ENCODE peak calls at places on chromosomes 6 and 20, in four cellular contexts. R, D, Y and X are unnamed samples.

GRCh38 chr20:48897298-48898044 is 24.0 kb upstream of the ARFGEF2 start:
- DNase-seq in R (no peak), D (no peak), Y (no peak), X (no peak)

GRCh38 chr20:50315811-50316551 is 125.4 kb downstream of the CEBPB start:
- DNase-seq in R (no peak), D (no peak), Y (no peak), X (no peak)

GRCh38 chr20:8394308-8394945 is 262.4 kb downstream of the PLCB1 start:
- DNase-seq in R (no peak), D (no peak), Y (peak), X (no peak)

GRCh38 chr6:91879346-91879995 is 1292.6 kb upstream of the MAP3K7 start:
- DNase-seq in R (no peak), D (no peak), Y (no peak), X (no peak)

GRCh38 chr20:50321797-50322480 is 131.3 kb downstream of the CEBPB start:
- DNase-seq in R (no peak), D (peak), Y (no peak), X (no peak)

GRCh38 chr6:152821525-152821924 is 70.9 kb downstream of the VIP start:
- DNase-seq in R (no peak), D (no peak), Y (no peak), X (no peak)

GRCh38 chr6:1856381-1856780 is 246.7 kb downstream of the FOXC1 start:
- DNase-seq in R (no peak), D (peak), Y (peak), X (no peak)

GRCh38 chr6:158786645-158787304 is 32.4 kb downstream of the EZR start:
- DNase-seq in R (no peak), D (no peak), Y (no peak), X (no peak)

GRCh38 chr20:50578061-50578777 is 68.0 kb downstream of the PTPN1 start:
- DNase-seq in R (no peak), D (no peak), Y (no peak), X (no peak)

GRCh38 chr6:111750147-111750546 is 123.1 kb downstream of the FYN start:
- DNase-seq in R (no peak), D (no peak), Y (no peak), X (no peak)

GRCh38 chr20:33423141-33423834 is 20.3 kb downstream of the SNTA1 start:
- DNase-seq in R (peak), D (no peak), Y (no peak), X (no peak)

GRCh38 chr6:44556046-44556445 is 168.5 kb downstream of the CDC5L start:
- DNase-seq in R (no peak), D (no peak), Y (no peak), X (no peak)

GRCh38 chr20:50652702-50653294 is 38.5 kb downstream of the RIPOR3 start:
- DNase-seq in R (no peak), D (no peak), Y (peak), X (no peak)

GRCh38 chr6:77548190-77548589 is 84.9 kb upstream of the HTR1B start:
- DNase-seq in R (no peak), D (no peak), Y (no peak), X (no peak)

GRCh38 chr6:85714893-85715530 is 72.3 kb upstream of the SYNCRIP start:
- DNase-seq in R (no peak), D (no peak), Y (no peak), X (no peak)

GRCh38 chr6:85015396-85015990 is 251.1 kb upstream of the TBX18 start:
- DNase-seq in R (peak), D (peak), Y (no peak), X (peak)

GRCh38 chr6:73798592-73798991 is 102.6 kb downstream of the CD109 start:
- DNase-seq in R (no peak), D (no peak), Y (no peak), X (peak)

GRCh38 chr6:122726649-122727048 is 52.9 kb upstream of the FABP7 start:
- DNase-seq in R (peak), D (peak), Y (no peak), X (peak)

GRCh38 chr6:117483004-117483644 is 650 bp downstream of the DCBLD1 start:
- DNase-seq in R (peak), D (peak), Y (no peak), X (peak)

GRCh38 chr20:46357030-46357514 is 48.8 kb upstream of the CDH22 start:
- DNase-seq in R (no peak), D (peak), Y (no peak), X (no peak)

GRCh38 chr6:33993653-33994052 is 152.2 kb downstream of the GRM4 start:
- DNase-seq in R (no peak), D (peak), Y (no peak), X (no peak)

GRCh38 chr6:15246217-15247211 is 645 bp downstream of the JARID2 start:
- DNase-seq in R (no peak), D (no peak), Y (no peak), X (no peak)

GRCh38 chr20:2930538-2930937 is 57.3 kb downstream of the PTPRA start:
- DNase-seq in R (no peak), D (no peak), Y (no peak), X (no peak)

GRCh38 chr20:13082366-13082765 is 73.6 kb downstream of the SPTLC3 start:
- DNase-seq in R (no peak), D (no peak), Y (no peak), X (no peak)

GRCh38 chr6:151733680-151734320 is 73.7 kb upstream of the ESR1 start:
- DNase-seq in R (no peak), D (no peak), Y (no peak), X (no peak)

GRCh38 chr6:134431306-134431919 is 113.5 kb upstream of the SGK1 start:
- DNase-seq in R (no peak), D (no peak), Y (no peak), X (no peak)

GRCh38 chr20:1396702-1397101 is 3.8 kb upstream of the FKBP1A start:
- DNase-seq in R (no peak), D (no peak), Y (no peak), X (no peak)
- H3K4me2 ChIP-seq in R (no peak), D (no peak), Y (no peak), X (no peak)

DNA sequence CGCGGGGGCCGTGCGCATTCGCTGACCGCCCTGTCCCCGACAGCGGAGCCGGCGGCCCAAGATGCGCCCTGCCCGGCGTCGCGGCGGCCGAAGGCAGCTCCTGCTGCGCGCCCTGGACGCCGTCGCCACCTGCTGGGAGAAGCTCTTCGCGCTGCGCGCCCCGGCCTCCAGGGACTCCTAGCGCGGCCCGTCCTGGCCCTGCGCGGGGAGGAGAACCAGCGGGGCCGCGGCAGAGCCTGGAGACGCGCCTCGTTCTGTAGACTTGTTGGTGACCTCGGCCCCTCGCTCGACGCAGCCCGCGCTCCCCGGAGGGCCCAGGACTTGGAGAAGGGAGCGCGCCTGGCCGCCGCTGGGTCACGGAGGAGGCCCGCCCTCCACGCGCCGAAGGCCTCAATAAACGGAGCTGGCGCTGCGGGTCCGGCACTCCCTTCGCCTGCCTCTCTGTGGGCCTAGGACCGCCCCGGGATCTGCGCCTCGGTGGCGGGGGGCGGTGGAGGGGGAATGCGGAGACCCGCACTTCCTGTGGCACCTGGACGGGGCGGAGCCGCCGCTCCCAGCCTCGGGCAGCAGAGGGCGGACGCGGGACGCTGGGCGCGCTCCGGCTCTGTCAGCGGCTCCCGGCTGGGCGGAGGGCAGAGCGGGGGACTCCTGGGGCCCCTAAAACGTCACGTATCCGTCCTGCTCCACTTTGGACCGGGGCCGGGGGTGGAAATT is 2.8 kb downstream of the C20orf204 start:
- DNase-seq in R (peak), D (peak), Y (no peak), X (no peak)
- TF ChIP-seq MXI1 in R (no peak), D (no peak), Y (no peak), X (no peak)

GRCh38 chr6:157405986-157406385 is 25.0 kb downstream of the ZDHHC14 start:
- DNase-seq in R (no peak), D (no peak), Y (no peak), X (no peak)
- TF ChIP-seq CHD2 in R (no peak), D (no peak), Y (no peak), X (no peak)

GRCh38 chr6:27281569-27281968 is 30.5 kb downstream of the POM121L2 start:
- DNase-seq in R (no peak), D (no peak), Y (no peak), X (no peak)
- H3K4me2 ChIP-seq in R (peak), D (no peak), Y (no peak), X (peak)

GRCh38 chr6:13863699-13864155 is 49.4 kb upstream of the MCUR1 start:
- DNase-seq in R (no peak), D (no peak), Y (no peak), X (peak)
- TF ChIP-seq MXI1 in R (no peak), D (no peak), Y (no peak), X (no peak)

GRCh38 chr6:75409928-75410327 is 83.7 kb downstream of the FILIP1 start:
- DNase-seq in R (no peak), D (no peak), Y (no peak), X (no peak)
- TF ChIP-seq CHD2 in R (no peak), D (no peak), Y (no peak), X (no peak)

DNA sequence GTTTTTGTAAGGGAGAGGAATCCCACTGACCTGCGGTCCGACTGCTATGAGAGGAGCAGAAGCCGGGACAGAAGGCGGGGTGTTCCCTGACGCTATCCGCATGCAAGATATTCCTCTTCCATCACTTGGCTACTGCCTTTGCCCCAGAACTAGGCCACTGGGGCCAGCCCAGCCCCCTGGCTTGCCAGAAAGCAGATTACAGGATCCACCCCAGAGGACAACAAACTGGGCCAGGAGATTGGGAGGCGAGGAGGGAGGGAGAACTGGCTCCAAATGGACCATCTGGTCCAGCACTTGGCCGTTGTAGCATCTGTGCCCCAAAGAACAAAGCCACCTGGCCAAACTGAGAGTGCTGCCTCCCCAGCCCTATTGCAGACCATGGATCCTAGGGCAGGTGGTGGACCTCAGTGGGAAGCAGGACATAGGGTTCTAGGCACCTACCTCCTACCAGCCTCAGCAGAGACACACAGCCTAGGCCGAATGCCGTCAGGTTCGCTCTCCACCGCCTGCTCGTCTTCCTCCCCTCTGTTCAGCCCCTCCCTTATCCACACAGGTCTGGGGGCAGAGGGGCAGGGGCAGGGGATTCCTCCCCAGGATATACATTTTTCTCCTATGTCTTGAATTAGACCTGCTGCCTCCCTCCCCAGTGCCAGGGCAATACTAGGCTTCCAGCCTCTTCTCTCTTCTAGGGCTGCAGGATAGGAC is 4.0 kb downstream of the MDGA1 start:
- DNase-seq in R (no peak), D (no peak), Y (no peak), X (no peak)
- H3K4me2 ChIP-seq in R (no peak), D (no peak), Y (no peak), X (no peak)

DNA sequence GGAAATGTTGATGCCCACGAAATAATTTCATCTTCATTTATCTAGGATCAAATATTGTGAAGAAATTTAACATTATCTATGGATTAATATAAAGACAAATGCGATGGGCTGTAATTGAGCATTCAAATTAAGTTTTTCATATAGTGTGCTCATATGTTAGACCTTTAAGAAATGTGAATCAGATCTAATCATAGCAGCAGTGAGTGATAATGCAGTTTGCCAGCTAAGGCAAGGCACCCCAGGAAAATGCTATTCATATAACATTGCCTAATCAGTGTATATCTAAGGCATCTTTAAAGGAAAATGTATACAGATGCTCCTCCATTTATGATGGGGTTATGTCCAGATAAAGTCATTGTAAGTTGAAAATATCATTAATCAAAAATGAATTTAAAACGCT is 135.2 kb downstream of the KCNQ5 start:
- DNase-seq in R (no peak), D (no peak), Y (no peak), X (no peak)
- TF ChIP-seq MXI1 in R (no peak), D (no peak), Y (no peak), X (no peak)

DNA sequence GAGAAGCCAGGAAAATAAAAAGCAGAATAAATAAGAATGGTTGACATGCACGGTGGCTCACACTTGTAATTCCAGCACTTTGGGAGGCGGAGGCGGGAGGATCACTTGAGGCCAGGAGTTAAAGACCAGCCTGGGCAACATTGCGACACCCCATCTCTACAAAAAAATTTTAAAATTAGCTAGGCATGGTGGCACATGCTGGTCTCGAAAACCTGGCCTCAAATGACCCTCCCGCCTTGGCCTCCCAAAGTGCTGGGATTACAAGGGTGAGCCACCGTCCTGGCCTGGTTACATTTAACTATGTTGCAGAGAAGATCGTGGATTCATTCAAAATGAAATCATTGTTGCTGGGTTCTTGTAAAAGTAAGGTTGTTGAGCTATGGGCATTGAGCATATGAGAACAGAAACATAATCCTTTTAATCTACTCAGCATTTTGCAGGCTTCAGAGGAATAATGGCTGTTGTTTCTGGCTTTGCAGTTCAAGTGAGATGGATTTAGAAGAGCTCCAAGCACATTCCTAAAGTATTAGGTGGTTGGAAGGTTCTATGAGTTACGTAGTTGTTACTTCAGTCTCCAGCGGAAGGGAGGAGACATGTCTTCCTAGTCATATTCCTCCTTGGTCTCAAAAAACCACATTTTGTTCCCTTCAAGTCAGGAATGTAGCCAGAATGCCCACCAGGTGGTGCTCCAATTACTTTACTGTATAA is 45.6 kb upstream of the RAB23 start:
- DNase-seq in R (peak), D (peak), Y (peak), X (peak)
- TF ChIP-seq CHD2 in R (no peak), D (no peak), Y (no peak), X (no peak)

GRCh38 chr20:43516251-43516824 is 8.8 kb downstream of the L3MBTL1 start:
- DNase-seq in R (peak), D (no peak), Y (no peak), X (no peak)

GRCh38 chr20:43514062-43514971 is 6.8 kb downstream of the L3MBTL1 start:
- DNase-seq in R (peak), D (peak), Y (peak), X (peak)

GRCh38 chr20:43511879-43512278 is 4.4 kb downstream of the L3MBTL1 start:
- DNase-seq in R (no peak), D (no peak), Y (no peak), X (no peak)

GRCh38 chr20:43513298-43514061 is 6.0 kb downstream of the L3MBTL1 start:
- DNase-seq in R (no peak), D (no peak), Y (no peak), X (no peak)

GRCh38 chr20:43515628-43516027 is 8.1 kb downstream of the L3MBTL1 start:
- DNase-seq in R (peak), D (no peak), Y (no peak), X (no peak)
- H3K4me2 ChIP-seq in R (peak), D (peak), Y (peak), X (peak)